ENCODE peak calls at places on chromosomes 1 and 21, in four cellular contexts. One of them, this sample, is unnamed. For H3K27me3, the result is how much of the 10 kb centered on the place peaks cover.

GRCh38 chr1:7967206-7967605 is 5.7 kb downstream of the PARK7 start:
- DNase-seq in kidney epithelial cell: no peak
- DNase-seq in uterus: no peak
- DNase-seq in WERI-Rb-1: no peak
- DNase-seq in this sample: no peak

GRCh38 chr1:77534456-77534855 is 148.0 kb downstream of the ZZZ3 start:
- DNase-seq in WERI-Rb-1: no peak
- DNase-seq in kidney epithelial cell: no peak
- DNase-seq in uterus: no peak
- DNase-seq in this sample: no peak

GRCh38 chr1:178066904-178067531 is 26.9 kb upstream of the RASAL2 start:
- DNase-seq in uterus: no peak
- DNase-seq in kidney epithelial cell: no peak
- DNase-seq in WERI-Rb-1: no peak
- DNase-seq in this sample: no peak

GRCh38 chr1:170203693-170204092 is 57.9 kb downstream of the NTMT2 start:
- DNase-seq in uterus: no peak
- DNase-seq in kidney epithelial cell: no peak
- DNase-seq in WERI-Rb-1: no peak
- DNase-seq in this sample: no peak

GRCh38 chr1:247431643-247432042 is 15.7 kb downstream of the NLRP3 start:
- DNase-seq in WERI-Rb-1: no peak
- DNase-seq in uterus: no peak
- DNase-seq in kidney epithelial cell: no peak
- DNase-seq in this sample: no peak

GRCh38 chr1:190436615-190437014 is 41.0 kb downstream of the BRINP3 start:
- DNase-seq in WERI-Rb-1: no peak
- DNase-seq in kidney epithelial cell: no peak
- DNase-seq in uterus: no peak
- DNase-seq in this sample: peak

GRCh38 chr1:211925016-211925415 is 94.5 kb upstream of the LPGAT1 start:
- DNase-seq in WERI-Rb-1: no peak
- DNase-seq in kidney epithelial cell: no peak
- DNase-seq in uterus: no peak
- DNase-seq in this sample: no peak

GRCh38 chr1:2812136-2812535 is 10.6 kb upstream of the TTC34 start:
- DNase-seq in kidney epithelial cell: no peak
- DNase-seq in uterus: no peak
- DNase-seq in WERI-Rb-1: no peak
- DNase-seq in this sample: no peak

GRCh38 chr1:75836528-75836927 is 39.8 kb downstream of the MSH4 start:
- DNase-seq in WERI-Rb-1: no peak
- DNase-seq in kidney epithelial cell: no peak
- DNase-seq in uterus: no peak
- DNase-seq in this sample: no peak

GRCh38 chr1:155177918-155178281 is 4.3 kb downstream of the TRIM46 start:
- DNase-seq in kidney epithelial cell: no peak
- DNase-seq in WERI-Rb-1: peak
- DNase-seq in uterus: no peak
- DNase-seq in this sample: no peak

GRCh38 chr1:65717815-65718454 is 74.8 kb upstream of the PDE4B start:
- DNase-seq in kidney epithelial cell: no peak
- DNase-seq in WERI-Rb-1: peak
- DNase-seq in uterus: no peak
- DNase-seq in this sample: no peak

GRCh38 chr1:172398193-172398592 is 22.3 kb upstream of the C1orf105 start:
- DNase-seq in WERI-Rb-1: no peak
- DNase-seq in uterus: peak
- DNase-seq in kidney epithelial cell: no peak
- DNase-seq in this sample: no peak

GRCh38 chr21:37436180-37436579 is 69.6 kb downstream of the DYRK1A start:
- DNase-seq in kidney epithelial cell: no peak
- DNase-seq in WERI-Rb-1: no peak
- DNase-seq in uterus: no peak
- DNase-seq in this sample: no peak

GRCh38 chr21:16588433-16588860 is 858.7 kb downstream of the USP25 start:
- DNase-seq in kidney epithelial cell: peak
- DNase-seq in WERI-Rb-1: no peak
- DNase-seq in uterus: peak
- DNase-seq in this sample: peak

GRCh38 chr1:228459091-228459993 is 27.8 kb upstream of the RNF187 start:
- DNase-seq in kidney epithelial cell: no peak
- DNase-seq in WERI-Rb-1: peak
- DNase-seq in uterus: peak
- DNase-seq in this sample: peak

GRCh38 chr1:117008675-117009074 is 7.1 kb downstream of the CD101 start:
- DNase-seq in kidney epithelial cell: no peak
- DNase-seq in uterus: no peak
- DNase-seq in WERI-Rb-1: no peak
- DNase-seq in this sample: no peak

GRCh38 chr1:209929751-209930150 is 8.3 kb upstream of the SYT14 start:
- DNase-seq in uterus: no peak
- DNase-seq in WERI-Rb-1: no peak
- DNase-seq in kidney epithelial cell: no peak
- DNase-seq in this sample: no peak

GRCh38 chr21:33948096-33948950 is 32.7 kb upstream of the ATP5PO start:
- DNase-seq in uterus: peak
- DNase-seq in WERI-Rb-1: no peak
- DNase-seq in kidney epithelial cell: no peak
- DNase-seq in this sample: peak

GRCh38 chr1:206482611-206483010 is 12.3 kb downstream of the IKBKE start:
- DNase-seq in WERI-Rb-1: no peak
- DNase-seq in uterus: no peak
- DNase-seq in kidney epithelial cell: no peak
- DNase-seq in this sample: no peak

GRCh38 chr1:180631197-180631765 is 541 bp upstream of the XPR1 start:
- DNase-seq in uterus: no peak
- DNase-seq in WERI-Rb-1: no peak
- DNase-seq in kidney epithelial cell: no peak
- DNase-seq in this sample: no peak

GRCh38 chr1:221741971-221742554 is at the start of gene DUSP10:
- DNase-seq in uterus: peak
- DNase-seq in kidney epithelial cell: peak
- DNase-seq in WERI-Rb-1: peak
- DNase-seq in this sample: peak

GRCh38 chr1:44266400-44267344 is 53.4 kb downstream of the DMAP1 start:
- DNase-seq in WERI-Rb-1: no peak
- DNase-seq in uterus: no peak
- DNase-seq in kidney epithelial cell: no peak
- DNase-seq in this sample: no peak

GRCh38 chr21:24050233-24050632 is 1557.0 kb downstream of the MRPL39 start:
- DNase-seq in uterus: no peak
- DNase-seq in WERI-Rb-1: no peak
- DNase-seq in kidney epithelial cell: no peak
- DNase-seq in this sample: no peak

GRCh38 chr1:26971590-26971989 is 11.3 kb upstream of the KDF1 start:
- DNase-seq in WERI-Rb-1: no peak
- DNase-seq in uterus: no peak
- DNase-seq in kidney epithelial cell: no peak
- DNase-seq in this sample: no peak

GRCh38 chr1:246390855-246391254 is 116.2 kb downstream of the SMYD3 start:
- DNase-seq in uterus: no peak
- DNase-seq in kidney epithelial cell: no peak
- DNase-seq in WERI-Rb-1: no peak
- DNase-seq in this sample: no peak

GRCh38 chr21:34592120-34592561 is 22.8 kb downstream of the RCAN1 start:
- DNase-seq in WERI-Rb-1: peak
- DNase-seq in kidney epithelial cell: no peak
- DNase-seq in uterus: no peak
- DNase-seq in this sample: no peak

GRCh38 chr1:77350012-77350411 is 68.2 kb downstream of the AK5 start:
- DNase-seq in uterus: no peak
- DNase-seq in WERI-Rb-1: no peak
- DNase-seq in kidney epithelial cell: no peak
- DNase-seq in this sample: no peak

GRCh38 chr1:242086093-242086492 is 87.2 kb upstream of the MAP1LC3C start:
- DNase-seq in uterus: no peak
- DNase-seq in kidney epithelial cell: no peak
- DNase-seq in WERI-Rb-1: no peak
- DNase-seq in this sample: no peak

GRCh38 chr1:103492003-103492665 is 33.4 kb upstream of the RNPC3 start:
- DNase-seq in WERI-Rb-1: no peak
- DNase-seq in uterus: no peak
- DNase-seq in kidney epithelial cell: peak
- DNase-seq in this sample: no peak

GRCh38 chr1:232521660-232522059 is 108.3 kb downstream of the SIPA1L2 start:
- DNase-seq in WERI-Rb-1: no peak
- DNase-seq in uterus: no peak
- DNase-seq in kidney epithelial cell: no peak
- DNase-seq in this sample: no peak

GRCh38 chr1:42319128-42319851 is 15.7 kb downstream of the FOXJ3 start:
- DNase-seq in kidney epithelial cell: no peak
- DNase-seq in WERI-Rb-1: no peak
- DNase-seq in uterus: no peak
- DNase-seq in this sample: no peak

DNA sequence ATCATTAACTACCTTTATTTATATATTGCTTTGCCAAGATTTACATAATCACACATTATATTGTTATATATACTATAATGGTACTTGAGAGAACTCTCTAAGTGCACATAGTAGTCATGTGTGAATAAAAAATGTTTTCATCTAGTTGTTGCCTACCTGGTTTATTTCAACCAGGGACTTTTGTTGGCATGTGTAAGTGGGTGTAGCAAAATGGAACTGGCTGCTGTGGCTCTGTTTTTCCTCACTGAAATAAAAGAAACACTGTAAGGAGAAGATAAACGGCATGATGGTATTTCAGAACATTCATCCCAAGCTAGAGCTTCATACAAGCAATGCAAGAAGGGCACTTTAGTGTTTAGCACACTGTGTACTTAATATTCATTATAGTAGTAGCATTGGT is 14.9 kb downstream of the RBBP4 start:
- DNase-seq in WERI-Rb-1: no peak
- DNase-seq in kidney epithelial cell: no peak
- DNase-seq in uterus: no peak
- DNase-seq in this sample: no peak
- H3K27me3 ChIP-seq in WERI-Rb-1: under half
- H3K27me3 ChIP-seq in kidney epithelial cell: under half
- H3K27me3 ChIP-seq in uterus: under half
- H3K27me3 ChIP-seq in this sample: under half

DNA sequence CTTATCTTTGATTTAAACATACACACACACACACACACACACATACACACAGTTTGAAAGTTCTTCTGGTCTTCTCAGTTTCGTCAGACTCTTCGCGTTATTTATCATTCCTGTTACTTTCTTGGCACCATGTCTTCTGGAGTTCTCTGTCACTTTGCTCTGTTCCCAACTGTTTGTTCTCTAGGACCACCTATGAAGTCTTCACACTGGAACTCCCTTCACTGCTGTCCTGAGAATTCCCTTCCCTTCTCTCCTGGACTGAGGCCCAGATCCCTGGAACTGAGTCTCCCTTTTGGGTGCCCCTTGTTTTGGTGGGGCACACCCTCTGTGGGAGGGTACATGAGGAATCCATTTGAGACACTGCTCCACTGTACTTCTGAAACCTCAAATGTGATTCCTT is 30.5 kb downstream of the ALG14 start:
- DNase-seq in uterus: no peak
- DNase-seq in WERI-Rb-1: no peak
- DNase-seq in kidney epithelial cell: no peak
- DNase-seq in this sample: no peak
- TF ChIP-seq CTCF in uterus: no peak
- TF ChIP-seq CTCF in WERI-Rb-1: no peak
- TF ChIP-seq CTCF in kidney epithelial cell: no peak
- TF ChIP-seq CTCF in this sample: no peak

GRCh38 chr1:18532390-18533170 is 51.9 kb downstream of the KLHDC7A start:
- DNase-seq in uterus: no peak
- DNase-seq in WERI-Rb-1: no peak
- DNase-seq in kidney epithelial cell: no peak
- DNase-seq in this sample: no peak
- H3K27me3 ChIP-seq in uterus: under half
- H3K27me3 ChIP-seq in WERI-Rb-1: under half
- H3K27me3 ChIP-seq in kidney epithelial cell: under half
- H3K27me3 ChIP-seq in this sample: under half

GRCh38 chr1:24392604-24392946 is 21.0 kb downstream of the STPG1 start:
- DNase-seq in WERI-Rb-1: no peak
- DNase-seq in uterus: no peak
- DNase-seq in kidney epithelial cell: no peak
- DNase-seq in this sample: no peak
- TF ChIP-seq CTCF in WERI-Rb-1: no peak
- TF ChIP-seq CTCF in uterus: no peak
- TF ChIP-seq CTCF in kidney epithelial cell: no peak
- TF ChIP-seq CTCF in this sample: no peak

GRCh38 chr1:9687120-9687875 is 35.8 kb downstream of the PIK3CD start:
- DNase-seq in WERI-Rb-1: peak
- DNase-seq in uterus: peak
- DNase-seq in kidney epithelial cell: peak
- DNase-seq in this sample: peak
- H3K27me3 ChIP-seq in WERI-Rb-1: under half
- H3K27me3 ChIP-seq in uterus: under half
- H3K27me3 ChIP-seq in kidney epithelial cell: under half
- H3K27me3 ChIP-seq in this sample: under half

GRCh38 chr1:150928286-150928685 is 2.1 kb downstream of the SETDB1 start:
- DNase-seq in WERI-Rb-1: no peak
- DNase-seq in kidney epithelial cell: no peak
- DNase-seq in uterus: no peak
- DNase-seq in this sample: no peak

GRCh38 chr1:150927629-150928028 is 1.5 kb downstream of the SETDB1 start:
- DNase-seq in kidney epithelial cell: no peak
- DNase-seq in WERI-Rb-1: no peak
- DNase-seq in uterus: no peak
- DNase-seq in this sample: no peak

GRCh38 chr1:150922519-150922975 is 3.6 kb upstream of the SETDB1 start:
- DNase-seq in uterus: peak
- DNase-seq in kidney epithelial cell: peak
- DNase-seq in WERI-Rb-1: peak
- DNase-seq in this sample: peak

GRCh38 chr1:150925080-150925479 is 1.1 kb upstream of the SETDB1 start:
- DNase-seq in uterus: no peak
- DNase-seq in kidney epithelial cell: no peak
- DNase-seq in WERI-Rb-1: no peak
- DNase-seq in this sample: no peak

DNA sequence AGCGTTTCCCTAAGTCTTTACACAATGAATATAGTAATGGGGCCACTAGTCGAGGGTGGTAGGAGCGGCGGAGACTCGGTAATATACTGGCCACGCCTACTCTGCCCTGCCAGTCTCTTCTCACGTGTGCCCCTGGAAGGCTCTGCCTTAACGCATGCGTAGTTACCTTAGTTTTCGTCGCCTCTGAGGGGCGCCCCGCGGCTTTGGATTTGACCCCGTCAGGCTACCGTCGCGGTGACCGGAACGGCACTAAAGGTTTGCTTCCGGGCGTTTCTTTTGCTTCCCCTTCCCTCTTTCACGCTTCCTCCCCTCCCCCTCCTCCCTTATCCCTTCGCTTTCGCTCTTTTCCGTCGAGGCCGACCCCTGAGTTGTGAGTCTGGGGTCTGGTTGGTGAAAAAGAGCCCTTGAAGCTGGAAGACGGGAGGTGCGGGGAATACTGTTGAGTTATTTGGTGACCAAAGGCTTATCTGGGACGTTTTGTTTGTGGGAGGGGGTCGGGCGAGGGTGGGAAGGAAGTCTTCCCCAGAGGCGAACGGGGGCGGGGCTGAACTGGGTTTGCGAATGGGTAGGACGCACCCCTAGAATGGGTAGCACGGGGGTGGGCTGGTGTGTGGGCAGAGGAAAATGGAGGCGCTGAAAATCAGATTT is at the start of gene SETDB1:
- DNase-seq in uterus: peak
- DNase-seq in kidney epithelial cell: peak
- DNase-seq in WERI-Rb-1: peak
- DNase-seq in this sample: peak
- TF ChIP-seq CTCF in uterus: no peak
- TF ChIP-seq CTCF in kidney epithelial cell: no peak
- TF ChIP-seq CTCF in WERI-Rb-1: peak
- TF ChIP-seq CTCF in this sample: no peak

This sample was measured in BE2C.